ENCODE peak calls at places on chromosomes 13 and 19, in seven cellular contexts. L is GM12891, B is HepG2, S is K562, E is GM12878, Z is GM12892, A is H1. K is an unnamed sample.

GRCh38 chr13:91056746-91057145 is 290.7 kb upstream of the MIR17HG start:
- DNase-seq in S (no peak), B (no peak), L (no peak), E (peak), Z (no peak), A (no peak), K (no peak)

GRCh38 chr13:44698076-44698475 is 121.9 kb upstream of the TSC22D1 start:
- DNase-seq in A (no peak), E (no peak), Z (no peak), S (no peak), B (no peak), L (no peak), K (no peak)

GRCh38 chr19:11814707-11815050 is 606 bp downstream of the ZNF440 start:
- DNase-seq in L (no peak), S (no peak), Z (no peak), A (no peak), B (no peak), E (no peak), K (no peak)

GRCh38 chr13:23087884-23088283 is 92.9 kb upstream of the SGCG start:
- DNase-seq in E (no peak), Z (no peak), L (peak), B (peak), S (peak), A (no peak), K (peak)

GRCh38 chr13:36395280-36395679 is 37.0 kb upstream of the CCNA1 start:
- DNase-seq in A (no peak), Z (no peak), E (no peak), S (no peak), B (peak), L (no peak), K (peak)

GRCh38 chr19:56120371-56121179 is 520 bp downstream of the ZNF787 start:
- DNase-seq in E (no peak), A (no peak), Z (peak), L (peak), B (peak), S (peak), K (peak)

GRCh38 chr13:68872338-68872737 is 1235.3 kb upstream of the ATXN8OS start:
- DNase-seq in E (no peak), L (no peak), B (no peak), S (no peak), A (no peak), Z (no peak), K (no peak)

GRCh38 chr13:80083516-80084085 is 257.3 kb downstream of the SPRY2 start:
- DNase-seq in A (no peak), L (no peak), B (no peak), S (no peak), E (no peak), Z (no peak), K (no peak)

GRCh38 chr13:99501952-99502310 is 659 bp downstream of the TM9SF2 start:
- DNase-seq in S (no peak), L (no peak), Z (no peak), E (no peak), B (no peak), A (no peak), K (no peak)

GRCh38 chr19:11736696-11737095 is 2.0 kb downstream of the ZNF823 start:
- DNase-seq in L (peak), Z (peak), A (no peak), S (peak), B (no peak), E (peak), K (peak)

GRCh38 chr13:113850722-113851479 is 13.0 kb downstream of the GAS6 start:
- DNase-seq in Z (no peak), E (no peak), L (no peak), A (no peak), S (no peak), B (no peak), K (no peak)

GRCh38 chr13:113851480-113851803 is 12.4 kb downstream of the GAS6 start:
- DNase-seq in B (no peak), Z (no peak), A (no peak), E (no peak), S (no peak), L (no peak), K (no peak)

GRCh38 chr13:113853518-113854237 is 10.2 kb downstream of the GAS6 start:
- DNase-seq in Z (peak), S (no peak), B (no peak), L (no peak), E (no peak), A (no peak), K (no peak)

GRCh38 chr13:113852536-113853517 is 11.0 kb downstream of the GAS6 start:
- DNase-seq in S (no peak), L (no peak), B (no peak), Z (peak), A (no peak), E (no peak), K (no peak)

GRCh38 chr13:113851826-113852535 is 11.9 kb downstream of the GAS6 start:
- DNase-seq in E (no peak), B (no peak), S (no peak), L (no peak), A (no peak), Z (peak), K (no peak)
- TF ChIP-seq TAF1 in E (no peak), B (no peak), S (no peak), L (no peak), A (no peak), Z (no peak), K (no peak)

GRCh38 chr13:94178625-94179244 is 300.7 kb downstream of the DCT start:
- DNase-seq in B (peak), A (no peak), S (no peak), Z (no peak), L (no peak), E (no peak), K (no peak)
- TF ChIP-seq TAF1 in B (no peak), A (no peak), S (no peak), Z (no peak), L (no peak), E (no peak), K (no peak)

GRCh38 chr13:104984296-104984818 is 1551.1 kb downstream of the EFNB2 start:
- DNase-seq in B (no peak), L (no peak), S (no peak), E (peak), A (no peak), Z (no peak), K (peak)
- TF ChIP-seq TAF1 in B (no peak), L (no peak), S (no peak), E (no peak), A (no peak), Z (no peak), K (no peak)

GRCh38 chr19:12885749-12886706 is 973 bp downstream of the KLF1 start:
- DNase-seq in S (peak), Z (no peak), B (no peak), L (no peak), A (no peak), E (no peak), K (peak)
- TF ChIP-seq TAF1 in S (peak), Z (no peak), B (no peak), L (no peak), A (no peak), E (no peak), K (no peak)

DNA sequence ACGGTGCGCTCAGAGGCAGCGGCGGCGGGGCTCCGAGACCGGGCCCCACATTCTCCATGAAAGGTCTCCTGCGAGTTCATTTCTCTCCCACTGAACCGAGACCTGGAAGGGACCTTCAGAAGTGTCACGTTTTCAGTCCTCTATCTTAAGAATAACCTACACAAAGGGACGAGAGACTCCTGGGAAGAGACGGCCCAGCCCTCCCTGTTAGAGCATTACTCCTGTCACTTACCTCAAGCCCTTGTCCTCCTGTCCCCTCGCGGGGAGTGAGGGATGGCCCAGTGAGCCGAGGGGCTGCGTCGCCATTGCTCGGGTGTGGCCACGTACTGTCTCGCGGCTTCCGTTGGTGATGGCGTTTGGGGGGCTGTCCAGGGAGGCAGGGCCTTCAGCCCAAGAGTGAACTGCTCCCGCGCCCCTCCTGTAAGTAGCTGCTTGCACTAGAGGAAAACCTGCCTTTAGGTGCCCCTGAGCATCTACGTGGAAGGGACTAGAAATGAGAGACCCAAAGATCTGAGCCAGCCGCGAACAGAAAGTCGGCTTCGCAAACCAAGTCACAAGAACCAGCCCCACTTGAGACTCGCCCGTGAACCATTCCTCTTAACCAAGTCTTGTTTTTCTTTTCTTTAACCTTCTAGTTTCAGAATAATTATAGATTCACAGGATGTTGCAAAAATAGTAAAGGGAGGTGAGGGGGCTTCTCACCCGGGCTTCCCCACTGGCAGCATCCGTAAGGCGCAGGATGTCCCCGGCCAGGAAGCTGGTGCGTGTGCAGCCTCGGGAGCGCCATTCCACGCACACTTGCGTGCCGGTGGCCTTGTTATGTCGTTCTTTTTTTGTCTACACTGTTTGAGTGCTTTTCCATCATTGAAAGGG is 21.1 kb upstream of the NDUFS7 start:
- DNase-seq in S (no peak), B (no peak), E (no peak), A (no peak), Z (no peak), L (no peak), K (no peak)
- TF ChIP-seq TAF1 in S (no peak), B (no peak), E (no peak), A (no peak), Z (no peak), L (no peak), K (no peak)

GRCh38 chr13:40235160-40235796 is 431.2 kb downstream of the FOXO1 start:
- DNase-seq in E (no peak), Z (no peak), A (no peak), S (no peak), B (no peak), L (no peak), K (no peak)
- TF ChIP-seq TAF1 in E (no peak), Z (no peak), A (no peak), S (no peak), B (no peak), L (no peak), K (no peak)

K was measured in SK-N-SH.